ENCODE peak calls at places on chromosomes 13 and 19, in eight cellular contexts. One of them, this sample, is unnamed.

GRCh38 chr19:7521551-7522071 is 813 bp upstream of the MCOLN1 start:
- DNase-seq in GM13976: no peak
- DNase-seq in HT-29: no peak
- DNase-seq in BJ: no peak
- DNase-seq in activated CD4-positive, alpha-beta T cell treated with anti-CD3 and anti-CD28 coated beads for 24 hours: no peak
- DNase-seq in naive thymus-derived CD8-positive, alpha-beta T cell: no peak
- DNase-seq in endothelial cell of umbilical vein: no peak
- DNase-seq in HEK293T: no peak
- DNase-seq in this sample: no peak

GRCh38 chr19:47312366-47313006 is 2.8 kb downstream of the C5AR1 start:
- DNase-seq in endothelial cell of umbilical vein: no peak
- DNase-seq in BJ: no peak
- DNase-seq in HEK293T: no peak
- DNase-seq in activated CD4-positive, alpha-beta T cell treated with anti-CD3 and anti-CD28 coated beads for 24 hours: no peak
- DNase-seq in naive thymus-derived CD8-positive, alpha-beta T cell: no peak
- DNase-seq in HT-29: no peak
- DNase-seq in GM13976: no peak
- DNase-seq in this sample: no peak

GRCh38 chr19:14072535-14073231 is at the start of gene MISP3:
- DNase-seq in GM13976: peak
- DNase-seq in HEK293T: no peak
- DNase-seq in HT-29: peak
- DNase-seq in BJ: no peak
- DNase-seq in endothelial cell of umbilical vein: peak
- DNase-seq in naive thymus-derived CD8-positive, alpha-beta T cell: no peak
- DNase-seq in activated CD4-positive, alpha-beta T cell treated with anti-CD3 and anti-CD28 coated beads for 24 hours: no peak
- DNase-seq in this sample: peak

GRCh38 chr19:51697169-51697776 is 4.1 kb downstream of the SPACA6 start:
- DNase-seq in GM13976: no peak
- DNase-seq in naive thymus-derived CD8-positive, alpha-beta T cell: no peak
- DNase-seq in activated CD4-positive, alpha-beta T cell treated with anti-CD3 and anti-CD28 coated beads for 24 hours: no peak
- DNase-seq in endothelial cell of umbilical vein: no peak
- DNase-seq in HEK293T: no peak
- DNase-seq in BJ: no peak
- DNase-seq in HT-29: no peak
- DNase-seq in this sample: no peak

GRCh38 chr13:48302920-48303330 is 626 bp upstream of the RB1 start:
- DNase-seq in endothelial cell of umbilical vein: no peak
- DNase-seq in naive thymus-derived CD8-positive, alpha-beta T cell: no peak
- DNase-seq in HT-29: peak
- DNase-seq in GM13976: no peak
- DNase-seq in activated CD4-positive, alpha-beta T cell treated with anti-CD3 and anti-CD28 coated beads for 24 hours: no peak
- DNase-seq in BJ: no peak
- DNase-seq in HEK293T: no peak
- DNase-seq in this sample: no peak

GRCh38 chr13:27607125-27607524 is 13.2 kb downstream of the LNX2 start:
- DNase-seq in endothelial cell of umbilical vein: peak
- DNase-seq in HEK293T: no peak
- DNase-seq in activated CD4-positive, alpha-beta T cell treated with anti-CD3 and anti-CD28 coated beads for 24 hours: no peak
- DNase-seq in naive thymus-derived CD8-positive, alpha-beta T cell: no peak
- DNase-seq in HT-29: peak
- DNase-seq in BJ: peak
- DNase-seq in GM13976: no peak
- DNase-seq in this sample: peak

GRCh38 chr19:41299755-41300089 is 10.2 kb upstream of the CCDC97 start:
- DNase-seq in activated CD4-positive, alpha-beta T cell treated with anti-CD3 and anti-CD28 coated beads for 24 hours: no peak
- DNase-seq in naive thymus-derived CD8-positive, alpha-beta T cell: peak
- DNase-seq in endothelial cell of umbilical vein: peak
- DNase-seq in HT-29: no peak
- DNase-seq in GM13976: no peak
- DNase-seq in BJ: no peak
- DNase-seq in HEK293T: no peak
- DNase-seq in this sample: peak

GRCh38 chr13:114118763-114119123 is 13.7 kb downstream of the RASA3 start:
- DNase-seq in activated CD4-positive, alpha-beta T cell treated with anti-CD3 and anti-CD28 coated beads for 24 hours: no peak
- DNase-seq in naive thymus-derived CD8-positive, alpha-beta T cell: no peak
- DNase-seq in GM13976: no peak
- DNase-seq in endothelial cell of umbilical vein: peak
- DNase-seq in BJ: no peak
- DNase-seq in HT-29: peak
- DNase-seq in HEK293T: no peak
- DNase-seq in this sample: no peak

GRCh38 chr19:14770944-14771839 is 7.2 kb downstream of the ADGRE2 start:
- DNase-seq in HT-29: no peak
- DNase-seq in BJ: no peak
- DNase-seq in naive thymus-derived CD8-positive, alpha-beta T cell: no peak
- DNase-seq in GM13976: no peak
- DNase-seq in endothelial cell of umbilical vein: no peak
- DNase-seq in HEK293T: no peak
- DNase-seq in activated CD4-positive, alpha-beta T cell treated with anti-CD3 and anti-CD28 coated beads for 24 hours: no peak
- DNase-seq in this sample: no peak

GRCh38 chr13:52737900-52738299 is 1.7 kb downstream of the CNMD start:
- DNase-seq in naive thymus-derived CD8-positive, alpha-beta T cell: no peak
- DNase-seq in GM13976: no peak
- DNase-seq in HEK293T: no peak
- DNase-seq in BJ: no peak
- DNase-seq in endothelial cell of umbilical vein: no peak
- DNase-seq in HT-29: no peak
- DNase-seq in activated CD4-positive, alpha-beta T cell treated with anti-CD3 and anti-CD28 coated beads for 24 hours: no peak
- DNase-seq in this sample: no peak

GRCh38 chr13:33388254-33388998 is 102.9 kb upstream of the STARD13 start:
- DNase-seq in GM13976: no peak
- DNase-seq in endothelial cell of umbilical vein: no peak
- DNase-seq in HEK293T: peak
- DNase-seq in naive thymus-derived CD8-positive, alpha-beta T cell: no peak
- DNase-seq in BJ: no peak
- DNase-seq in HT-29: peak
- DNase-seq in activated CD4-positive, alpha-beta T cell treated with anti-CD3 and anti-CD28 coated beads for 24 hours: no peak
- DNase-seq in this sample: no peak

GRCh38 chr19:55210120-55210493 is 806 bp upstream of the PTPRH start:
- DNase-seq in HEK293T: no peak
- DNase-seq in naive thymus-derived CD8-positive, alpha-beta T cell: no peak
- DNase-seq in GM13976: no peak
- DNase-seq in endothelial cell of umbilical vein: peak
- DNase-seq in activated CD4-positive, alpha-beta T cell treated with anti-CD3 and anti-CD28 coated beads for 24 hours: no peak
- DNase-seq in BJ: peak
- DNase-seq in HT-29: peak
- DNase-seq in this sample: no peak

GRCh38 chr19:18616023-18616422 is 3.4 kb downstream of the TMEM59L start:
- DNase-seq in endothelial cell of umbilical vein: no peak
- DNase-seq in GM13976: no peak
- DNase-seq in activated CD4-positive, alpha-beta T cell treated with anti-CD3 and anti-CD28 coated beads for 24 hours: no peak
- DNase-seq in HT-29: no peak
- DNase-seq in naive thymus-derived CD8-positive, alpha-beta T cell: no peak
- DNase-seq in BJ: no peak
- DNase-seq in HEK293T: no peak
- DNase-seq in this sample: no peak

GRCh38 chr13:22235950-22236290 is 565.0 kb downstream of the FGF9 start:
- DNase-seq in HT-29: no peak
- DNase-seq in HEK293T: no peak
- DNase-seq in activated CD4-positive, alpha-beta T cell treated with anti-CD3 and anti-CD28 coated beads for 24 hours: no peak
- DNase-seq in BJ: no peak
- DNase-seq in naive thymus-derived CD8-positive, alpha-beta T cell: no peak
- DNase-seq in GM13976: no peak
- DNase-seq in endothelial cell of umbilical vein: no peak
- DNase-seq in this sample: no peak

GRCh38 chr19:47523473-47523872 is 8.6 kb upstream of the NAPA start:
- DNase-seq in GM13976: no peak
- DNase-seq in activated CD4-positive, alpha-beta T cell treated with anti-CD3 and anti-CD28 coated beads for 24 hours: no peak
- DNase-seq in BJ: no peak
- DNase-seq in HEK293T: no peak
- DNase-seq in HT-29: no peak
- DNase-seq in endothelial cell of umbilical vein: peak
- DNase-seq in naive thymus-derived CD8-positive, alpha-beta T cell: no peak
- DNase-seq in this sample: no peak

GRCh38 chr19:14798760-14799159 is 20.4 kb upstream of the ADGRE2 start:
- DNase-seq in HT-29: no peak
- DNase-seq in GM13976: no peak
- DNase-seq in activated CD4-positive, alpha-beta T cell treated with anti-CD3 and anti-CD28 coated beads for 24 hours: no peak
- DNase-seq in HEK293T: no peak
- DNase-seq in BJ: no peak
- DNase-seq in naive thymus-derived CD8-positive, alpha-beta T cell: no peak
- DNase-seq in endothelial cell of umbilical vein: no peak
- DNase-seq in this sample: no peak

GRCh38 chr13:89982406-89983085 is 1364.9 kb upstream of the MIR17HG start:
- DNase-seq in HEK293T: no peak
- DNase-seq in activated CD4-positive, alpha-beta T cell treated with anti-CD3 and anti-CD28 coated beads for 24 hours: no peak
- DNase-seq in endothelial cell of umbilical vein: no peak
- DNase-seq in GM13976: no peak
- DNase-seq in BJ: no peak
- DNase-seq in HT-29: no peak
- DNase-seq in naive thymus-derived CD8-positive, alpha-beta T cell: no peak
- DNase-seq in this sample: no peak

GRCh38 chr19:32651729-32652140 is 23.2 kb downstream of the ANKRD27 start:
- DNase-seq in HT-29: peak
- DNase-seq in naive thymus-derived CD8-positive, alpha-beta T cell: no peak
- DNase-seq in activated CD4-positive, alpha-beta T cell treated with anti-CD3 and anti-CD28 coated beads for 24 hours: no peak
- DNase-seq in endothelial cell of umbilical vein: no peak
- DNase-seq in GM13976: no peak
- DNase-seq in HEK293T: peak
- DNase-seq in BJ: no peak
- DNase-seq in this sample: peak

GRCh38 chr13:100269837-100270236 is 180.9 kb downstream of the PCCA start:
- DNase-seq in activated CD4-positive, alpha-beta T cell treated with anti-CD3 and anti-CD28 coated beads for 24 hours: no peak
- DNase-seq in GM13976: no peak
- DNase-seq in BJ: no peak
- DNase-seq in naive thymus-derived CD8-positive, alpha-beta T cell: no peak
- DNase-seq in endothelial cell of umbilical vein: peak
- DNase-seq in HEK293T: no peak
- DNase-seq in HT-29: peak
- DNase-seq in this sample: peak

GRCh38 chr19:18049390-18049789 is 37.3 kb downstream of the IL12RB1 start:
- DNase-seq in GM13976: no peak
- DNase-seq in BJ: no peak
- DNase-seq in endothelial cell of umbilical vein: peak
- DNase-seq in naive thymus-derived CD8-positive, alpha-beta T cell: no peak
- DNase-seq in activated CD4-positive, alpha-beta T cell treated with anti-CD3 and anti-CD28 coated beads for 24 hours: no peak
- DNase-seq in HT-29: no peak
- DNase-seq in HEK293T: no peak
- DNase-seq in this sample: peak

GRCh38 chr13:25406377-25406776 is 34.6 kb downstream of the ATP8A2 start:
- DNase-seq in BJ: no peak
- DNase-seq in activated CD4-positive, alpha-beta T cell treated with anti-CD3 and anti-CD28 coated beads for 24 hours: no peak
- DNase-seq in naive thymus-derived CD8-positive, alpha-beta T cell: no peak
- DNase-seq in HEK293T: peak
- DNase-seq in GM13976: no peak
- DNase-seq in endothelial cell of umbilical vein: no peak
- DNase-seq in HT-29: peak
- DNase-seq in this sample: no peak

GRCh38 chr13:113431171-113431570 is 22.1 kb downstream of the ADPRHL1 start:
- DNase-seq in GM13976: no peak
- DNase-seq in endothelial cell of umbilical vein: no peak
- DNase-seq in HT-29: no peak
- DNase-seq in HEK293T: no peak
- DNase-seq in BJ: no peak
- DNase-seq in activated CD4-positive, alpha-beta T cell treated with anti-CD3 and anti-CD28 coated beads for 24 hours: no peak
- DNase-seq in naive thymus-derived CD8-positive, alpha-beta T cell: no peak
- DNase-seq in this sample: no peak

GRCh38 chr19:51531349-51532315 is at the start of gene SIGLEC6:
- DNase-seq in activated CD4-positive, alpha-beta T cell treated with anti-CD3 and anti-CD28 coated beads for 24 hours: no peak
- DNase-seq in endothelial cell of umbilical vein: no peak
- DNase-seq in BJ: no peak
- DNase-seq in HEK293T: no peak
- DNase-seq in HT-29: no peak
- DNase-seq in GM13976: peak
- DNase-seq in naive thymus-derived CD8-positive, alpha-beta T cell: no peak
- DNase-seq in this sample: peak

GRCh38 chr13:23772717-23773116 is 116.5 kb downstream of the MIPEP start:
- DNase-seq in endothelial cell of umbilical vein: no peak
- DNase-seq in GM13976: no peak
- DNase-seq in BJ: no peak
- DNase-seq in HEK293T: no peak
- DNase-seq in HT-29: no peak
- DNase-seq in naive thymus-derived CD8-positive, alpha-beta T cell: no peak
- DNase-seq in activated CD4-positive, alpha-beta T cell treated with anti-CD3 and anti-CD28 coated beads for 24 hours: no peak
- DNase-seq in this sample: no peak

GRCh38 chr19:10295305-10295846 is 5.6 kb downstream of the ICAM5 start:
- DNase-seq in naive thymus-derived CD8-positive, alpha-beta T cell: peak
- DNase-seq in GM13976: peak
- DNase-seq in activated CD4-positive, alpha-beta T cell treated with anti-CD3 and anti-CD28 coated beads for 24 hours: no peak
- DNase-seq in HT-29: no peak
- DNase-seq in BJ: no peak
- DNase-seq in endothelial cell of umbilical vein: peak
- DNase-seq in HEK293T: no peak
- DNase-seq in this sample: no peak

GRCh38 chr19:34364830-34365462 is at the start of gene GPI:
- DNase-seq in activated CD4-positive, alpha-beta T cell treated with anti-CD3 and anti-CD28 coated beads for 24 hours: peak
- DNase-seq in naive thymus-derived CD8-positive, alpha-beta T cell: peak
- DNase-seq in HT-29: peak
- DNase-seq in GM13976: peak
- DNase-seq in endothelial cell of umbilical vein: peak
- DNase-seq in BJ: no peak
- DNase-seq in HEK293T: peak
- DNase-seq in this sample: peak

GRCh38 chr19:16379521-16380313 is 55.1 kb downstream of the KLF2 start:
- DNase-seq in GM13976: no peak
- DNase-seq in HEK293T: no peak
- DNase-seq in HT-29: no peak
- DNase-seq in endothelial cell of umbilical vein: no peak
- DNase-seq in naive thymus-derived CD8-positive, alpha-beta T cell: no peak
- DNase-seq in activated CD4-positive, alpha-beta T cell treated with anti-CD3 and anti-CD28 coated beads for 24 hours: no peak
- DNase-seq in BJ: no peak
- DNase-seq in this sample: no peak

GRCh38 chr19:27777726-27778125 is 1435.2 kb downstream of the UQCRFS1 start:
- DNase-seq in activated CD4-positive, alpha-beta T cell treated with anti-CD3 and anti-CD28 coated beads for 24 hours: no peak
- DNase-seq in GM13976: no peak
- DNase-seq in naive thymus-derived CD8-positive, alpha-beta T cell: no peak
- DNase-seq in endothelial cell of umbilical vein: no peak
- DNase-seq in BJ: no peak
- DNase-seq in HT-29: peak
- DNase-seq in HEK293T: no peak
- DNase-seq in this sample: no peak